ENCODE peak calls at places on chromosomes 12 and 14, in seven cellular contexts. Q, X, N, R, M, P and B are unnamed samples.

GRCh38 chr14:76961631-76962302 is 66.7 kb downstream of the IRF2BPL start:
- DNase-seq in Q (peak; percentile 90), X (peak; percentile 83), N (peak; percentile 99), R (peak; percentile 55), M (no peak), P (peak; percentile 32), B (peak; percentile 94)

GRCh38 chr12:70400124-70400523 is 34.0 kb downstream of the KCNMB4 start:
- DNase-seq in Q (no peak), X (no peak), N (no peak), R (no peak), M (no peak), P (no peak), B (no peak)

GRCh38 chr14:104039214-104039613 is 46.3 kb upstream of the ASPG start:
- DNase-seq in Q (no peak), X (no peak), N (no peak), R (no peak), M (no peak), P (no peak), B (no peak)

GRCh38 chr12:10497602-10498001 is 8.1 kb upstream of the EIF2S3B start:
- DNase-seq in Q (no peak), X (no peak), N (no peak), R (no peak), M (no peak), P (no peak), B (no peak)

GRCh38 chr14:29930283-29930682 is 2.6 kb upstream of the PRKD1 start:
- DNase-seq in Q (peak; percentile 56), X (no peak), N (peak; percentile 76), R (no peak), M (no peak), P (no peak), B (no peak)

GRCh38 chr12:67038486-67038885 is 230.7 kb upstream of the CAND1 start:
- DNase-seq in Q (no peak), X (no peak), N (no peak), R (no peak), M (no peak), P (no peak), B (no peak)

GRCh38 chr14:26765768-26766550 is 168.1 kb upstream of the NOVA1 start:
- DNase-seq in Q (no peak), X (no peak), N (peak; percentile 1), R (no peak), M (peak; percentile 64), P (no peak), B (no peak)

GRCh38 chr14:37658174-37658573 is 62.7 kb downstream of the TTC6 start:
- DNase-seq in Q (no peak), X (no peak), N (no peak), R (no peak), M (peak; percentile 9), P (no peak), B (no peak)

GRCh38 chr12:52658196-52658595 is 6.2 kb upstream of the KRT2 start:
- DNase-seq in Q (no peak), X (no peak), N (no peak), R (no peak), M (no peak), P (no peak), B (no peak)

GRCh38 chr12:1593232-1594044 is 943 bp downstream of the FBXL14 start:
- DNase-seq in Q (peak; percentile 35), X (peak; percentile 40), N (peak; percentile 73), R (no peak), M (peak; percentile 49), P (peak; percentile 38), B (no peak)

GRCh38 chr12:91001306-91001705 is 3.5 kb downstream of the EPYC start:
- DNase-seq in Q (no peak), X (no peak), N (no peak), R (no peak), M (no peak), P (no peak), B (no peak)

GRCh38 chr12:101010881-101011280 is 199.2 kb downstream of the SLC5A8 start:
- DNase-seq in Q (no peak), X (no peak), N (no peak), R (no peak), M (peak; percentile 1), P (no peak), B (no peak)

GRCh38 chr12:122951979-122952892 is 14.0 kb downstream of the ABCB9 start:
- DNase-seq in Q (peak; percentile 64), X (peak; percentile 85), N (peak; percentile 83), R (peak; percentile 29), M (peak; percentile 25), P (peak; percentile 67), B (peak; percentile 87)

GRCh38 chr14:56814468-56815074 is 4.3 kb upstream of the OTX2 start:
- DNase-seq in Q (no peak), X (no peak), N (no peak), R (no peak), M (no peak), P (no peak), B (no peak)

GRCh38 chr12:67681941-67682340 is 33.4 kb downstream of the DYRK2 start:
- DNase-seq in Q (no peak), X (no peak), N (no peak), R (no peak), M (no peak), P (no peak), B (no peak)

GRCh38 chr14:76644875-76645518 is 116.3 kb upstream of the VASH1 start:
- DNase-seq in Q (peak; percentile 6), X (peak; percentile 81), N (peak; percentile 52), R (peak; percentile 31), M (peak; percentile 30), P (peak; percentile 37), B (no peak)

GRCh38 chr14:85607571-85608219 is 77.8 kb downstream of the FLRT2 start:
- DNase-seq in Q (peak; percentile 87), X (no peak), N (peak; percentile 97), R (no peak), M (no peak), P (no peak), B (no peak)

GRCh38 chr14:31024577-31025334 is 693 bp upstream of the AP4S1 start:
- DNase-seq in Q (peak; percentile 25), X (no peak), N (peak; percentile 63), R (no peak), M (no peak), P (no peak), B (no peak)

GRCh38 chr14:95409472-95410307 is 90.0 kb upstream of the CLMN start:
- DNase-seq in Q (no peak), X (no peak), N (no peak), R (no peak), M (no peak), P (no peak), B (no peak)

GRCh38 chr12:16330554-16330953 is 16.9 kb upstream of the MGST1 start:
- DNase-seq in Q (no peak), X (no peak), N (no peak), R (no peak), M (peak; percentile 99), P (no peak), B (no peak)

GRCh38 chr14:104843442-104844305 is 21.4 kb upstream of the CEP170B start:
- DNase-seq in Q (no peak), X (peak; percentile 74), N (no peak), R (no peak), M (no peak), P (no peak), B (no peak)

GRCh38 chr12:53589915-53590314 is 36.3 kb downstream of the ATF7 start:
- DNase-seq in Q (no peak), X (no peak), N (no peak), R (no peak), M (no peak), P (no peak), B (no peak)

GRCh38 chr12:67754933-67755697 is 106.6 kb downstream of the DYRK2 start:
- DNase-seq in Q (no peak), X (no peak), N (no peak), R (no peak), M (no peak), P (no peak), B (no peak)

GRCh38 chr14:68210729-68211299 is 391.2 kb downstream of the RAD51B start:
- DNase-seq in Q (peak; percentile 96), X (no peak), N (peak; percentile 94), R (no peak), M (no peak), P (no peak), B (no peak)

GRCh38 chr14:75132374-75133086 is 5.7 kb upstream of the NEK9 start:
- DNase-seq in Q (peak; percentile 71), X (peak; percentile 60), N (peak; percentile 79), R (peak; percentile 76), M (peak; percentile 52), P (no peak), B (no peak)

GRCh38 chr12:110371408-110372055 is 32.0 kb downstream of the ANAPC7 start:
- DNase-seq in Q (no peak), X (no peak), N (no peak), R (no peak), M (peak; percentile 16), P (no peak), B (peak; percentile 78)

GRCh38 chr14:65910108-65910507 is 497.6 kb downstream of the FUT8 start:
- DNase-seq in Q (peak; percentile 17), X (no peak), N (peak; percentile 14), R (peak; percentile 11), M (no peak), P (no peak), B (no peak)

GRCh38 chr12:1841606-1842182 is 21.3 kb downstream of the LRTM2 start:
- DNase-seq in Q (no peak), X (no peak), N (no peak), R (no peak), M (no peak), P (no peak), B (no peak)

GRCh38 chr14:34365309-34365915 is 96.6 kb downstream of the SPTSSA start:
- DNase-seq in Q (no peak), X (no peak), N (peak; percentile 28), R (no peak), M (peak; percentile 65), P (no peak), B (no peak)

GRCh38 chr14:68394719-68395117 is 398.1 kb downstream of the ZFP36L1 start:
- DNase-seq in Q (no peak), X (no peak), N (no peak), R (no peak), M (no peak), P (no peak), B (no peak)

GRCh38 chr12:43318002-43318401 is 234.0 kb downstream of the ADAMTS20 start:
- DNase-seq in Q (no peak), X (no peak), N (no peak), R (no peak), M (no peak), P (no peak), B (no peak)

GRCh38 chr12:82412246-82412645 is 53.9 kb downstream of the METTL25 start:
- DNase-seq in Q (no peak), X (no peak), N (no peak), R (no peak), M (no peak), P (no peak), B (no peak)

GRCh38 chr12:3988519-3989217 is 115.5 kb upstream of the PARP11 start:
- DNase-seq in Q (no peak), X (no peak), N (no peak), R (no peak), M (no peak), P (no peak), B (no peak)

GRCh38 chr12:53736602-53737493 is 9.6 kb upstream of the CALCOCO1 start:
- DNase-seq in Q (no peak), X (no peak), N (no peak), R (no peak), M (no peak), P (no peak), B (no peak)

GRCh38 chr12:23887055-23887835 is 62.2 kb downstream of the SOX5 start:
- DNase-seq in Q (no peak), X (no peak), N (no peak), R (no peak), M (no peak), P (no peak), B (no peak)

GRCh38 chr14:56855891-56856461 is 45.7 kb upstream of the OTX2 start:
- DNase-seq in Q (no peak), X (peak; percentile 77), N (no peak), R (peak; percentile 57), M (no peak), P (no peak), B (no peak)

GRCh38 chr12:2183556-2184541 is 131.1 kb downstream of the CACNA1C start:
- DNase-seq in Q (peak; percentile 64), X (peak; percentile 40), N (peak; percentile 38), R (peak; percentile 13), M (no peak), P (no peak), B (no peak)

GRCh38 chr14:22097606-22098292 is 424.1 kb upstream of the OR4E1 start:
- DNase-seq in Q (no peak), X (no peak), N (no peak), R (no peak), M (no peak), P (no peak), B (no peak)